ENCODE peak calls at places on chromosomes 3 and 15, in nine cellular contexts. J is T-helper 2 cell; P is activated naive CD8-positive, alpha-beta T cell treated with anti-CD3 and anti-CD28 coated beads, Interleukin-2, amount 50 U/mL, for 24 hours; K is activated CD4-positive, alpha-beta memory T cell treated with anti-CD3 and anti-CD28 coated beads, Interleukin-2, amount 10 ng/mL, durations not matched to agents 7 days and 5 days; Q is skeletal muscle cell; X is choroid plexus epithelial cell; C is central memory CD8-positive, alpha-beta T cell; M is neuronal stem cell; T is foreskin fibroblast. G is an unnamed sample.

GRCh38 chr3:45760878-45761711 is 35.2 kb downstream of the SLC6A20 start:
- DNase-seq in M (peak), P (peak), X (peak), J (peak), T (peak), Q (peak), C (no peak), K (peak), G (peak)

GRCh38 chr15:65008989-65009388 is 19.3 kb upstream of the SPG21 start:
- DNase-seq in X (peak), T (peak), C (no peak), J (no peak), P (no peak), M (no peak), Q (no peak), K (no peak), G (no peak)

GRCh38 chr3:122520861-122521260 is 6.1 kb upstream of the KPNA1 start:
- DNase-seq in M (no peak), J (no peak), P (no peak), K (no peak), T (peak), X (peak), Q (no peak), C (no peak), G (no peak)

GRCh38 chr15:48946088-48946839 is 17.5 kb downstream of the SHC4 start:
- DNase-seq in K (no peak), M (no peak), X (peak), T (peak), Q (no peak), J (no peak), C (no peak), P (no peak), G (no peak)

GRCh38 chr15:40906947-40907802 is 12.9 kb downstream of the VPS18 start:
- DNase-seq in M (no peak), T (peak), P (peak), X (peak), J (peak), C (peak), Q (no peak), K (peak), G (no peak)

GRCh38 chr3:86416334-86416733 is 574.6 kb downstream of the VGLL3 start:
- DNase-seq in M (no peak), K (no peak), Q (no peak), C (no peak), X (no peak), P (no peak), T (no peak), J (no peak), G (no peak)

GRCh38 chr15:63492541-63493077 is 11.8 kb upstream of the USP3 start:
- DNase-seq in M (no peak), K (no peak), P (no peak), X (peak), Q (peak), T (peak), C (no peak), J (no peak), G (no peak)

GRCh38 chr3:58021072-58021959 is 13.1 kb downstream of the FLNB start:
- DNase-seq in C (no peak), M (no peak), Q (no peak), T (no peak), X (no peak), K (no peak), J (no peak), P (no peak), G (no peak)

GRCh38 chr3:159453036-159453435 is 535.6 kb upstream of the IL12A start:
- DNase-seq in J (no peak), Q (no peak), M (no peak), P (no peak), T (no peak), K (no peak), X (no peak), C (no peak), G (no peak)

GRCh38 chr3:112333386-112334334 is 704 bp downstream of the CD200 start:
- DNase-seq in X (peak), P (peak), T (no peak), M (no peak), C (no peak), Q (no peak), J (no peak), K (peak), G (no peak)

GRCh38 chr3:14798231-14798630 is 20.5 kb upstream of the FGD5 start:
- DNase-seq in X (no peak), Q (no peak), C (no peak), J (no peak), M (no peak), T (no peak), K (no peak), P (no peak), G (no peak)

GRCh38 chr3:113104746-113105479 is 106.4 kb upstream of the BOC start:
- DNase-seq in C (no peak), M (no peak), P (no peak), T (no peak), K (no peak), J (no peak), Q (no peak), X (no peak), G (no peak)

GRCh38 chr3:27376109-27376772 is 7.1 kb upstream of the NEK10 start:
- DNase-seq in K (no peak), Q (no peak), J (no peak), C (no peak), P (no peak), T (no peak), M (no peak), X (no peak), G (no peak)

GRCh38 chr3:62935793-62936192 is 60.6 kb upstream of the CADPS start:
- DNase-seq in J (no peak), K (no peak), C (no peak), T (no peak), P (no peak), X (no peak), M (no peak), Q (no peak), G (no peak)

GRCh38 chr3:178255315-178255714 is 280.9 kb upstream of the KCNMB2 start:
- DNase-seq in P (no peak), Q (peak), M (no peak), J (no peak), X (peak), K (no peak), C (no peak), T (no peak), G (no peak)

GRCh38 chr15:76150971-76151598 is 91.3 kb downstream of the TMEM266 start:
- DNase-seq in J (peak), T (peak), C (peak), K (peak), X (peak), P (peak), M (peak), Q (peak), G (peak)

GRCh38 chr3:18494251-18494650 is 69.1 kb upstream of the SATB1 start:
- DNase-seq in P (no peak), M (no peak), K (no peak), J (no peak), T (no peak), Q (no peak), X (no peak), C (no peak), G (no peak)

GRCh38 chr3:14410501-14411165 is 8.2 kb downstream of the SLC6A6 start:
- DNase-seq in X (peak), Q (peak), J (no peak), P (peak), M (no peak), K (peak), T (peak), C (no peak), G (peak)

GRCh38 chr15:69056365-69056764 is 41.9 kb downstream of the NOX5 start:
- DNase-seq in C (no peak), Q (no peak), T (peak), X (no peak), P (no peak), K (no peak), J (no peak), M (no peak), G (no peak)

GRCh38 chr3:193148678-193149473 is 92.1 kb upstream of the PLAAT1 start:
- DNase-seq in P (no peak), J (no peak), X (no peak), C (no peak), Q (no peak), K (no peak), M (no peak), T (no peak), G (no peak)

GRCh38 chr3:36843065-36844051 is 79.0 kb upstream of the DCLK3 start:
- DNase-seq in Q (no peak), K (peak), J (peak), M (peak), X (peak), T (peak), C (peak), P (peak), G (peak)

GRCh38 chr15:65040461-65040860 is 4.7 kb upstream of the SLC51B start:
- DNase-seq in M (no peak), K (no peak), T (no peak), X (no peak), P (no peak), Q (no peak), C (no peak), J (no peak), G (no peak)

GRCh38 chr3:149385617-149386298 is 8.3 kb upstream of the TM4SF1 start:
- DNase-seq in Q (no peak), J (no peak), M (no peak), P (no peak), K (no peak), T (no peak), X (no peak), C (no peak), G (no peak)

GRCh38 chr3:18751514-18751913 is 326.4 kb upstream of the SATB1 start:
- DNase-seq in P (no peak), T (no peak), Q (no peak), M (no peak), K (no peak), C (no peak), J (no peak), X (no peak), G (no peak)

GRCh38 chr3:142481196-142481595 is 33.4 kb upstream of the XRN1 start:
- DNase-seq in P (no peak), J (no peak), X (no peak), T (no peak), K (no peak), Q (no peak), M (no peak), C (no peak), G (no peak)

GRCh38 chr15:87860743-87861142 is 395.8 kb downstream of the NTRK3 start:
- DNase-seq in K (no peak), P (no peak), T (no peak), C (no peak), X (no peak), M (no peak), J (no peak), Q (no peak), G (no peak)

GRCh38 chr3:106745344-106746168 is 631.7 kb upstream of the CCDC54 start:
- DNase-seq in C (no peak), X (peak), K (no peak), J (no peak), M (no peak), T (peak), P (no peak), Q (peak), G (no peak)

GRCh38 chr3:137709011-137709601 is 55.0 kb upstream of the SOX14 start:
- DNase-seq in K (no peak), C (no peak), P (no peak), J (no peak), T (no peak), X (no peak), Q (no peak), M (peak), G (peak)

GRCh38 chr3:47636225-47636624 is 57.6 kb upstream of the CSPG5 start:
- DNase-seq in X (no peak), Q (no peak), C (no peak), M (no peak), K (no peak), T (peak), P (no peak), J (no peak), G (no peak)

GRCh38 chr3:37282996-37283395 is 108.6 kb upstream of the LRRFIP2 start:
- DNase-seq in P (no peak), J (no peak), T (peak), K (no peak), Q (no peak), X (no peak), M (no peak), C (no peak), G (peak)

GRCh38 chr3:153052096-153052460 is 109.9 kb upstream of the RAP2B start:
- DNase-seq in M (no peak), X (peak), P (no peak), T (peak), C (no peak), J (no peak), Q (peak), K (no peak), G (peak)

GRCh38 chr3:88573472-88573871 is 423.7 kb downstream of the C3orf38 start:
- DNase-seq in P (no peak), K (no peak), X (no peak), C (no peak), M (no peak), J (no peak), Q (no peak), T (no peak), G (no peak)

GRCh38 chr3:8446845-8447244 is 54.8 kb upstream of the LMCD1 start:
- DNase-seq in J (no peak), T (no peak), K (no peak), Q (no peak), C (no peak), M (no peak), X (no peak), P (no peak), G (no peak)

GRCh38 chr15:46900992-46901391 is 816.3 kb upstream of the SEMA6D start:
- DNase-seq in M (no peak), C (no peak), Q (no peak), T (peak), K (no peak), X (no peak), J (no peak), P (no peak), G (no peak)

GRCh38 chr15:81111510-81112375 is 22.3 kb upstream of the CFAP161 start:
- DNase-seq in P (no peak), X (no peak), K (no peak), Q (no peak), C (no peak), T (peak), M (no peak), J (no peak), G (no peak)